ENCODE peak calls at places on chromosomes 13 and 19, in ten cellular contexts. One of them, this sample, is unnamed.

GRCh38 chr19:12090807-12091206 is 26.3 kb downstream of the ZNF844 start:
- DNase-seq in stimulated activated CD8-positive, alpha-beta memory T cell treated with anti-CD3 and anti-CD28 coated beads, Interleukin-15, amount 100 ng/mL, for 24 hours: peak; percentile 40
- DNase-seq in CD8-positive, alpha-beta T cell: peak; percentile 42
- DNase-seq in T1000: no peak
- DNase-seq in AML-193: peak; percentile 69
- DNase-seq in BJ: no peak
- DNase-seq in cardiac muscle cell: peak; percentile 78
- DNase-seq in fibroblast of the conjunctiva: peak; percentile 38
- DNase-seq in KG1: no peak
- DNase-seq in foreskin fibroblast: peak; percentile 84
- DNase-seq in this sample: peak; percentile 39

GRCh38 chr13:96984061-96984508 is 10.2 kb downstream of the OXGR1 start:
- DNase-seq in stimulated activated CD8-positive, alpha-beta memory T cell treated with anti-CD3 and anti-CD28 coated beads, Interleukin-15, amount 100 ng/mL, for 24 hours: no peak
- DNase-seq in CD8-positive, alpha-beta T cell: no peak
- DNase-seq in T1000: no peak
- DNase-seq in AML-193: no peak
- DNase-seq in BJ: no peak
- DNase-seq in cardiac muscle cell: peak; percentile 23
- DNase-seq in fibroblast of the conjunctiva: no peak
- DNase-seq in KG1: no peak
- DNase-seq in foreskin fibroblast: peak; percentile 34
- DNase-seq in this sample: peak; percentile 31

GRCh38 chr13:114035583-114036501 is 62.0 kb upstream of the C13orf46 start:
- DNase-seq in stimulated activated CD8-positive, alpha-beta memory T cell treated with anti-CD3 and anti-CD28 coated beads, Interleukin-15, amount 100 ng/mL, for 24 hours: no peak
- DNase-seq in CD8-positive, alpha-beta T cell: no peak
- DNase-seq in T1000: no peak
- DNase-seq in AML-193: no peak
- DNase-seq in BJ: no peak
- DNase-seq in cardiac muscle cell: peak; percentile 26
- DNase-seq in fibroblast of the conjunctiva: no peak
- DNase-seq in KG1: no peak
- DNase-seq in foreskin fibroblast: peak; percentile 68
- DNase-seq in this sample: peak; percentile 14

GRCh38 chr19:1649706-1650626 is 2.4 kb downstream of the TCF3 start:
- DNase-seq in stimulated activated CD8-positive, alpha-beta memory T cell treated with anti-CD3 and anti-CD28 coated beads, Interleukin-15, amount 100 ng/mL, for 24 hours: no peak
- DNase-seq in CD8-positive, alpha-beta T cell: no peak
- DNase-seq in T1000: no peak
- DNase-seq in AML-193: no peak
- DNase-seq in BJ: no peak
- DNase-seq in cardiac muscle cell: no peak
- DNase-seq in fibroblast of the conjunctiva: no peak
- DNase-seq in KG1: no peak
- DNase-seq in foreskin fibroblast: no peak
- DNase-seq in this sample: no peak

GRCh38 chr19:1516395-1516753 is 3.6 kb upstream of the ADAMTSL5 start:
- DNase-seq in stimulated activated CD8-positive, alpha-beta memory T cell treated with anti-CD3 and anti-CD28 coated beads, Interleukin-15, amount 100 ng/mL, for 24 hours: no peak
- DNase-seq in CD8-positive, alpha-beta T cell: no peak
- DNase-seq in T1000: no peak
- DNase-seq in AML-193: no peak
- DNase-seq in BJ: no peak
- DNase-seq in cardiac muscle cell: no peak
- DNase-seq in fibroblast of the conjunctiva: no peak
- DNase-seq in KG1: no peak
- DNase-seq in foreskin fibroblast: no peak
- DNase-seq in this sample: no peak

GRCh38 chr13:94701313-94702180 is 10.8 kb downstream of the SOX21 start:
- DNase-seq in stimulated activated CD8-positive, alpha-beta memory T cell treated with anti-CD3 and anti-CD28 coated beads, Interleukin-15, amount 100 ng/mL, for 24 hours: no peak
- DNase-seq in CD8-positive, alpha-beta T cell: no peak
- DNase-seq in T1000: no peak
- DNase-seq in AML-193: no peak
- DNase-seq in BJ: no peak
- DNase-seq in cardiac muscle cell: no peak
- DNase-seq in fibroblast of the conjunctiva: no peak
- DNase-seq in KG1: no peak
- DNase-seq in foreskin fibroblast: no peak
- DNase-seq in this sample: no peak

GRCh38 chr13:30870049-30870884 is 35.8 kb upstream of the MEDAG start:
- DNase-seq in stimulated activated CD8-positive, alpha-beta memory T cell treated with anti-CD3 and anti-CD28 coated beads, Interleukin-15, amount 100 ng/mL, for 24 hours: no peak
- DNase-seq in CD8-positive, alpha-beta T cell: no peak
- DNase-seq in T1000: peak; percentile 97
- DNase-seq in AML-193: no peak
- DNase-seq in BJ: peak; percentile 95
- DNase-seq in cardiac muscle cell: peak; percentile 99
- DNase-seq in fibroblast of the conjunctiva: peak; percentile 98
- DNase-seq in KG1: no peak
- DNase-seq in foreskin fibroblast: peak; percentile 98
- DNase-seq in this sample: no peak

GRCh38 chr13:46383383-46383782 is 3.7 kb downstream of the RUBCNL start:
- DNase-seq in stimulated activated CD8-positive, alpha-beta memory T cell treated with anti-CD3 and anti-CD28 coated beads, Interleukin-15, amount 100 ng/mL, for 24 hours: no peak
- DNase-seq in CD8-positive, alpha-beta T cell: no peak
- DNase-seq in T1000: no peak
- DNase-seq in AML-193: no peak
- DNase-seq in BJ: no peak
- DNase-seq in cardiac muscle cell: no peak
- DNase-seq in fibroblast of the conjunctiva: no peak
- DNase-seq in KG1: no peak
- DNase-seq in foreskin fibroblast: no peak
- DNase-seq in this sample: no peak

GRCh38 chr13:40171566-40171965 is 494.9 kb downstream of the FOXO1 start:
- DNase-seq in stimulated activated CD8-positive, alpha-beta memory T cell treated with anti-CD3 and anti-CD28 coated beads, Interleukin-15, amount 100 ng/mL, for 24 hours: no peak
- DNase-seq in CD8-positive, alpha-beta T cell: no peak
- DNase-seq in T1000: no peak
- DNase-seq in AML-193: no peak
- DNase-seq in BJ: no peak
- DNase-seq in cardiac muscle cell: no peak
- DNase-seq in fibroblast of the conjunctiva: no peak
- DNase-seq in KG1: no peak
- DNase-seq in foreskin fibroblast: no peak
- DNase-seq in this sample: no peak

GRCh38 chr13:50334092-50334778 is 319.0 kb downstream of the KCNRG start:
- DNase-seq in stimulated activated CD8-positive, alpha-beta memory T cell treated with anti-CD3 and anti-CD28 coated beads, Interleukin-15, amount 100 ng/mL, for 24 hours: no peak
- DNase-seq in CD8-positive, alpha-beta T cell: no peak
- DNase-seq in T1000: no peak
- DNase-seq in AML-193: peak; percentile 99
- DNase-seq in BJ: no peak
- DNase-seq in cardiac muscle cell: no peak
- DNase-seq in fibroblast of the conjunctiva: no peak
- DNase-seq in KG1: no peak
- DNase-seq in foreskin fibroblast: no peak
- DNase-seq in this sample: peak; percentile 98

GRCh38 chr19:1064661-1065605 is 2.0 kb upstream of the ARHGAP45 start:
- DNase-seq in stimulated activated CD8-positive, alpha-beta memory T cell treated with anti-CD3 and anti-CD28 coated beads, Interleukin-15, amount 100 ng/mL, for 24 hours: no peak
- DNase-seq in CD8-positive, alpha-beta T cell: peak; percentile 63
- DNase-seq in T1000: no peak
- DNase-seq in AML-193: no peak
- DNase-seq in BJ: no peak
- DNase-seq in cardiac muscle cell: peak; percentile 72
- DNase-seq in fibroblast of the conjunctiva: no peak
- DNase-seq in KG1: peak; percentile 19
- DNase-seq in foreskin fibroblast: peak; percentile 85
- DNase-seq in this sample: peak; percentile 52

GRCh38 chr13:26678796-26679195 is 81.8 kb downstream of the GPR12 start:
- DNase-seq in stimulated activated CD8-positive, alpha-beta memory T cell treated with anti-CD3 and anti-CD28 coated beads, Interleukin-15, amount 100 ng/mL, for 24 hours: no peak
- DNase-seq in CD8-positive, alpha-beta T cell: no peak
- DNase-seq in T1000: no peak
- DNase-seq in AML-193: no peak
- DNase-seq in BJ: no peak
- DNase-seq in cardiac muscle cell: no peak
- DNase-seq in fibroblast of the conjunctiva: no peak
- DNase-seq in KG1: no peak
- DNase-seq in foreskin fibroblast: no peak
- DNase-seq in this sample: no peak

GRCh38 chr19:42292963-42293362 is 9.0 kb upstream of the PRR19 start:
- DNase-seq in stimulated activated CD8-positive, alpha-beta memory T cell treated with anti-CD3 and anti-CD28 coated beads, Interleukin-15, amount 100 ng/mL, for 24 hours: no peak
- DNase-seq in CD8-positive, alpha-beta T cell: no peak
- DNase-seq in T1000: no peak
- DNase-seq in AML-193: no peak
- DNase-seq in BJ: no peak
- DNase-seq in cardiac muscle cell: no peak
- DNase-seq in fibroblast of the conjunctiva: no peak
- DNase-seq in KG1: no peak
- DNase-seq in foreskin fibroblast: no peak
- DNase-seq in this sample: no peak

GRCh38 chr19:14563989-14564650 is 7.7 kb downstream of the NDUFB7 start:
- DNase-seq in stimulated activated CD8-positive, alpha-beta memory T cell treated with anti-CD3 and anti-CD28 coated beads, Interleukin-15, amount 100 ng/mL, for 24 hours: peak; percentile 40
- DNase-seq in CD8-positive, alpha-beta T cell: no peak
- DNase-seq in T1000: peak; percentile 54
- DNase-seq in AML-193: no peak
- DNase-seq in BJ: no peak
- DNase-seq in cardiac muscle cell: peak; percentile 21
- DNase-seq in fibroblast of the conjunctiva: no peak
- DNase-seq in KG1: no peak
- DNase-seq in foreskin fibroblast: no peak
- DNase-seq in this sample: no peak

GRCh38 chr13:21010621-21011020 is 50.8 kb downstream of the LATS2 start:
- DNase-seq in stimulated activated CD8-positive, alpha-beta memory T cell treated with anti-CD3 and anti-CD28 coated beads, Interleukin-15, amount 100 ng/mL, for 24 hours: no peak
- DNase-seq in CD8-positive, alpha-beta T cell: no peak
- DNase-seq in T1000: no peak
- DNase-seq in AML-193: no peak
- DNase-seq in BJ: no peak
- DNase-seq in cardiac muscle cell: no peak
- DNase-seq in fibroblast of the conjunctiva: no peak
- DNase-seq in KG1: no peak
- DNase-seq in foreskin fibroblast: no peak
- DNase-seq in this sample: no peak

This sample was measured in Kasumi-1.